ENCODE peak calls at places on chromosomes 11 and 22, in nine cellular contexts. D, I, S, W, G, V, T, J and Q are unnamed samples.

GRCh38 chr11:12189543-12190235 is 79.3 kb downstream of the MICAL2 start:
- DNase-seq in D (no peak), I (no peak), S (no peak), W (no peak), G (no peak), V (no peak), T (no peak), J (no peak), Q (no peak)

GRCh38 chr11:43547411-43547718 is 133.2 kb upstream of the HSD17B12 start:
- DNase-seq in D (no peak), I (peak; percentile 40), S (no peak), W (no peak), G (no peak), V (no peak), T (no peak), J (no peak), Q (no peak)

GRCh38 chr22:29914165-29914564 is 31.2 kb downstream of the MTMR3 start:
- DNase-seq in D (peak; percentile 90), I (no peak), S (no peak), W (no peak), G (no peak), V (no peak), T (no peak), J (no peak), Q (no peak)

GRCh38 chr11:100866453-100866852 is 179.4 kb downstream of the ARHGAP42 start:
- DNase-seq in D (no peak), I (no peak), S (no peak), W (no peak), G (no peak), V (no peak), T (no peak), J (no peak), Q (no peak)

GRCh38 chr22:39078329-39078728 is 1.3 kb downstream of the APOBEC3G start:
- DNase-seq in D (no peak), I (no peak), S (no peak), W (no peak), G (no peak), V (no peak), T (no peak), J (no peak), Q (no peak)

GRCh38 chr11:27977031-27977430 is 130.9 kb downstream of the KIF18A start:
- DNase-seq in D (peak; percentile 66), I (no peak), S (no peak), W (no peak), G (no peak), V (no peak), T (no peak), J (no peak), Q (no peak)

GRCh38 chr11:79439893-79440450 is 858 bp downstream of the TENM4 start:
- DNase-seq in D (no peak), I (peak; percentile 72), S (no peak), W (no peak), G (peak; percentile 28), V (peak; percentile 41), T (peak; percentile 66), J (no peak), Q (no peak)

GRCh38 chr11:72294566-72295395 is 50.8 kb upstream of the PHOX2A start:
- DNase-seq in D (no peak), I (no peak), S (peak; percentile 2), W (no peak), G (no peak), V (no peak), T (no peak), J (no peak), Q (no peak)

GRCh38 chr11:128620306-128621175 is 33.2 kb upstream of the ETS1 start:
- DNase-seq in D (no peak), I (no peak), S (no peak), W (no peak), G (no peak), V (no peak), T (no peak), J (no peak), Q (no peak)

GRCh38 chr22:49960159-49960966 is at the start of gene PIM3:
- DNase-seq in D (peak; percentile 95), I (peak; percentile 90), S (peak; percentile 89), W (peak; percentile 92), G (peak; percentile 92), V (peak; percentile 99), T (peak; percentile 97), J (peak; percentile 93), Q (peak; percentile 86)

GRCh38 chr11:8202428-8203160 is 33.8 kb upstream of the RIC3 start:
- DNase-seq in D (no peak), I (no peak), S (no peak), W (no peak), G (peak; percentile 59), V (no peak), T (no peak), J (no peak), Q (no peak)

GRCh38 chr11:10351435-10351767 is 46.5 kb downstream of the ADM start:
- DNase-seq in D (no peak), I (no peak), S (no peak), W (no peak), G (no peak), V (no peak), T (no peak), J (no peak), Q (no peak)

GRCh38 chr22:38347181-38347943 is 30.1 kb upstream of the CSNK1E start:
- DNase-seq in D (no peak), I (peak; percentile 28), S (no peak), W (no peak), G (no peak), V (peak; percentile 8), T (no peak), J (no peak), Q (no peak)

GRCh38 chr11:8092587-8093424 is 11.8 kb downstream of the TUB start:
- DNase-seq in D (peak; percentile 57), I (peak; percentile 57), S (peak; percentile 21), W (no peak), G (no peak), V (no peak), T (peak; percentile 53), J (peak; percentile 14), Q (peak; percentile 11)